ENCODE peak calls at places on chromosomes 11 and 22, in eight cellular contexts. I, G, A, M, H, F, Q and C are unnamed samples.

GRCh38 chr11:2652857-2653643 is 46.7 kb downstream of the KCNQ1OT1 start:
- DNase-seq in I (no peak), G (peak; percentile 26), A (no peak), M (peak; percentile 14), H (no peak), F (no peak), Q (peak; percentile 23), C (no peak)

GRCh38 chr11:12388939-12389670 is 11.7 kb downstream of the PARVA start:
- DNase-seq in I (no peak), G (no peak), A (no peak), M (no peak), H (no peak), F (no peak), Q (no peak), C (no peak)

GRCh38 chr11:75242722-75243600 is 2.4 kb downstream of the TPBGL start:
- DNase-seq in I (no peak), G (no peak), A (no peak), M (no peak), H (peak; percentile 44), F (peak; percentile 24), Q (no peak), C (no peak)

GRCh38 chr11:9765320-9766101 is 101.6 kb downstream of the SWAP70 start:
- DNase-seq in I (no peak), G (no peak), A (peak; percentile 60), M (peak; percentile 68), H (no peak), F (peak; percentile 82), Q (peak; percentile 97), C (peak; percentile 70)

GRCh38 chr22:45918455-45919370 is 58.2 kb downstream of the WNT7B start:
- DNase-seq in I (no peak), G (no peak), A (no peak), M (no peak), H (no peak), F (no peak), Q (peak; percentile 33), C (no peak)

GRCh38 chr22:41256254-41256897 is 15.6 kb upstream of the CHADL start:
- DNase-seq in I (no peak), G (no peak), A (no peak), M (no peak), H (no peak), F (no peak), Q (peak; percentile 31), C (no peak)

GRCh38 chr11:1870721-1871466 is 18.0 kb downstream of the LSP1 start:
- DNase-seq in I (no peak), G (peak; percentile 76), A (peak; percentile 34), M (no peak), H (no peak), F (no peak), Q (no peak), C (no peak)

GRCh38 chr11:65588199-65589054 is 7.2 kb downstream of the KCNK7 start:
- DNase-seq in I (no peak), G (peak; percentile 79), A (peak; percentile 61), M (no peak), H (no peak), F (peak; percentile 84), Q (peak; percentile 59), C (peak; percentile 80)

GRCh38 chr22:17827466-17827865 is 53.2 kb upstream of the BID start:
- DNase-seq in I (no peak), G (no peak), A (no peak), M (no peak), H (no peak), F (no peak), Q (no peak), C (no peak)

GRCh38 chr22:17826151-17826550 is 51.9 kb upstream of the BID start:
- DNase-seq in I (no peak), G (no peak), A (no peak), M (no peak), H (no peak), F (no peak), Q (no peak), C (no peak)

GRCh38 chr22:17830041-17830961 is 56.0 kb upstream of the BID start:
- DNase-seq in I (peak; percentile 55), G (peak; percentile 88), A (peak; percentile 83), M (peak; percentile 92), H (peak; percentile 93), F (peak; percentile 87), Q (peak; percentile 86), C (peak; percentile 75)

GRCh38 chr22:17829691-17830040 is 55.4 kb upstream of the BID start:
- DNase-seq in I (no peak), G (no peak), A (no peak), M (no peak), H (no peak), F (no peak), Q (no peak), C (no peak)

DNA sequence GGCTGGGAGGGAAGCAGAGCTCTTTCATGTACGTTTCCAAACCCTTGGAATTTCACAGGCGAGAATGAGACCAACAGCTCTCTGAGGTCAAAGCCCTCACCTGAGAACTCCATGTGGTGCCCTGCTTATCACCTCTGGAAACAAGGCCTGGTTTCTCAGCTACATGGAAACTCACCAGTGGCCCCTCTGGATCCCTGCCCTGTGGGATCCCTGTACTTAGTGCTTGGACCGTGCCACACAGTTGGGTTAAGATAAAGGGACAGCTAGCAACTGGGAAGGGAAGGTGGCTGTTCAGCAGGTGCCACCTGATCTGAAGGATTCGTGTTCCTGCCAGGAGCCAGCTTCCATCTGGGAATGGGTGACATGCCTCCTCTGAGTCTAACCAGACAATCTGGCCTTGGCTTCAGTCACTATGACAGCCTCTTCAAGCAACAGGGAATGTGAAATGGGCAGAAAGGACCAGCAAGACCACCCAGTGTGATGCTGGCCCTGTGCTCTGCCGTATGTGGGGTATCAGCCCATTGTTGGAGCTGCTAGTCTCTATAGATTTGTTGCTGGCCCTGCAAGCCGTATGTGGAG is 54.3 kb upstream of the BID start:
- DNase-seq in I (no peak), G (no peak), A (no peak), M (no peak), H (no peak), F (no peak), Q (no peak), C (no peak)
- H3K4me1 ChIP-seq in I (peaks cover 20% of the 10 kb centered on the region), G (peaks cover 3% of the 10 kb centered on the region), A (peaks cover 55% of the 10 kb centered on the region), M (no peaks in the 10 kb centered on the region), H (peaks cover 15% of the 10 kb centered on the region), F (no peaks in the 10 kb centered on the region), Q (no peaks in the 10 kb centered on the region), C (peaks cover 34% of the 10 kb centered on the region)

DNA sequence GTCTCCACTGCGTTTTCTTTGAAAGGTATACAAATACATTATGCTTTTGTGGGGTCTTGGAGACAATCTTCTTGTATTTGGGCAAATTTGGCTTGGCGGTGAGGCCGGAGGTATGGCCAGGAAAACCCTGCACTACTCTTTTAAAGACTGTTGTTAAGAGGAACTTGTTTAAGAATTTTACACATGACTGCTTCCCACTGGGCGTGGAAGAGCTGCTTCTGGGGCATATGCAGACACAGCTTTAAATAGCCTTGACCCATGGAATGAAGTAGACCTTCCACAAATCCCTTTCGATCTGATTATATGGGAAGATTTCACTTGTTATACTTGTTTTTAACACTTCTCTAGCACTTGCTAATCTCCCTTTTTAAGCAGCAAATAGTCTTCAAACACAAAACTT is 453.6 kb downstream of the MN1 start:
- DNase-seq in I (no peak), G (no peak), A (no peak), M (no peak), H (no peak), F (no peak), Q (no peak), C (no peak)
- H3K9me3 ChIP-seq in I (peaks cover 10% of the 10 kb centered on the region), G (no peaks in the 10 kb centered on the region), A (peaks cover 29% of the 10 kb centered on the region), M (no peaks in the 10 kb centered on the region), H (peaks cover 12% of the 10 kb centered on the region), F (no peaks in the 10 kb centered on the region), Q (no peaks in the 10 kb centered on the region), C (no peaks in the 10 kb centered on the region)

DNA sequence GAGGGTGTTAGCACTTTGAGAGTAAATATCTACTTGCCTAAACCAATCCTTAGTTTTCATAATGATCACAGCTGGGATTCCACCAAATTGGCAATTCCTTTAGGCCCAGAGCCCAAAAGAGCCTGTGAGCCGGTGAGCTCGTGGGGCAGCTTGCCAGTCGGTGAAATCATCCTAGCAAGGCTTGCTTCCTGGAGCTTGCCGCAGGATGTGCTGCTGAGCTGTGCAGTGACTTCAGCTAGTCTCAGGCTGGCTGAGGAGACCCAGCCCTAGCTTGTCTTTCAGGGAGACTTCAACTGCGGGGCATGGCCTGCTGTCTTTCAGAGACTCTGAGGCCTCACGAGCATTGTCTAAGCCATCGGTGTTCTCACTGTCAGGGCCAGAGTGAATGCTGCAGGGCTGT is 73.6 kb upstream of the SUSD2 start:
- DNase-seq in I (peak; percentile 79), G (no peak), A (peak; percentile 83), M (peak; percentile 93), H (peak; percentile 92), F (no peak), Q (peak; percentile 89), C (peak; percentile 77)
- TF ChIP-seq CTCF in I (peak; percentile 46), G (peak; percentile 26), A (peak; percentile 28), M (peak; percentile 58), H (peak; percentile 44), F (no peak), Q (peak; percentile 56), C (no peak)

DNA sequence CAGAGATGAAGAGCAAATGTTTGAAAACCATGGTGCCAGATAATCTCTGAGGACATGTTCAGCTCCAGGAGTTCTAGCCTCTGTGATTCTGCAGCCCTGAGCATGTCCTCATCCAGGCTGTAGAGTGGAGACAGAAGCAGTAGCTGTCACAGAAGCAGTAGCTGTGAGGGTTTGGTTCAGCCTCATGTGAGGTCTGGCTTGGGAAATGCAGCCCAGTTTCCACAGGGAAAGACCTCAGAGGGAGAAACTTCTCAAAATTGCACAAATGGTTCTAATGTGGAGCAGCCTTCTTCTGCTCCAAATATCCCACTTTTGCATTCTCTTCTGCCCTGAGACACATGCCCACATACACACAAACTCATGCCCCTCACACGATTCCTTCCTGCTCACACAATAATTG is 48.4 kb downstream of the DBX1 start:
- DNase-seq in I (no peak), G (no peak), A (no peak), M (no peak), H (no peak), F (no peak), Q (no peak), C (no peak)
- H3K4me1 ChIP-seq in I (peaks cover 94% of the 10 kb centered on the region), G (peaks cover 10% of the 10 kb centered on the region), A (peaks cover 25% of the 10 kb centered on the region), M (no peaks in the 10 kb centered on the region), H (peaks cover 51% of the 10 kb centered on the region), F (no peaks in the 10 kb centered on the region), Q (no peaks in the 10 kb centered on the region), C (peaks cover 8% of the 10 kb centered on the region)

DNA sequence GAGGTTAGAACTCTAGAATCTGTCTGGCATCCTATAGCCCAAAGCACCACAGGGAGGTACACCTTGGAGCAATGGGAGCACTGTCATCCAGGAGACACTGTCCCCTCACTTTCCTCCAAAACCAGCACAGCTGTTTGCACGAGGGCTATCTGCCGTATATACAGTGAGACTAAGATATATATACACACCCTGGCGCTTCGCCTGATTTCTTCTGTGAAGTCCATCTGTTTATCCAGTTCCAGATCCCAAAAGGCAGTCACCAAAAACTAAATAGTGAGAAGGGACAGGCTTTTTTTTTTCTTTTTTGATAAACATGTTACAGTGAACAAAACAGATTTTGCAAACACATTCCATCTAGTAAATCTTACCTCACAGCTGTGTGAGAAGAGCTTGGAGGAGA is 68.5 kb downstream of the ARFGAP2 start:
- DNase-seq in I (no peak), G (no peak), A (no peak), M (no peak), H (no peak), F (no peak), Q (no peak), C (no peak)
- H3K9me3 ChIP-seq in I (no peaks in the 10 kb centered on the region), G (no peaks in the 10 kb centered on the region), A (no peaks in the 10 kb centered on the region), M (no peaks in the 10 kb centered on the region), H (no peaks in the 10 kb centered on the region), F (no peaks in the 10 kb centered on the region), Q (no peaks in the 10 kb centered on the region), C (no peaks in the 10 kb centered on the region)